ENCODE peak calls at places on chromosomes 12 and 14, in ten cellular contexts. A is A549, S is ovary, K is stomach, H is transverse colon, F is K562, Y is esophagus muscularis mucosa, B is suprapubic skin, Z is H1, W is SK-N-SH. C is an unnamed sample.

GRCh38 chr12:68623984-68624383 is 13.3 kb downstream of the RAP1B start:
- DNase-seq in A (no peak), S (no peak), K (no peak), H (no peak), F (no peak), Y (no peak), B (no peak), Z (no peak), W (no peak), C (no peak)

GRCh38 chr14:44448816-44449411 is 58.2 kb downstream of the FSCB start:
- DNase-seq in A (no peak), S (no peak), K (no peak), H (no peak), F (peak; percentile 45), Y (no peak), B (no peak), Z (no peak), W (no peak), C (no peak)

GRCh38 chr14:57502581-57503254 is 9.1 kb upstream of the CCDC198 start:
- DNase-seq in A (no peak), S (peak; percentile 58), K (no peak), H (no peak), F (no peak), Y (no peak), B (no peak), Z (no peak), W (no peak), C (no peak)

GRCh38 chr12:8697120-8697475 is 693 bp upstream of the RIMKLB start:
- DNase-seq in A (no peak), S (no peak), K (no peak), H (no peak), F (no peak), Y (no peak), B (no peak), Z (no peak), W (no peak), C (no peak)

GRCh38 chr14:54783660-54784015 is 119.0 kb downstream of the GCH1 start:
- DNase-seq in A (no peak), S (no peak), K (no peak), H (no peak), F (no peak), Y (no peak), B (no peak), Z (no peak), W (no peak), C (no peak)

GRCh38 chr12:87848248-87848868 is 180.8 kb downstream of the C12orf50 start:
- DNase-seq in A (peak; percentile 21), S (no peak), K (no peak), H (no peak), F (peak; percentile 20), Y (no peak), B (no peak), Z (no peak), W (peak; percentile 31), C (no peak)

GRCh38 chr12:4274396-4274959 is 916 bp downstream of the CCND2 start:
- DNase-seq in A (no peak), S (no peak), K (no peak), H (no peak), F (no peak), Y (no peak), B (no peak), Z (peak; percentile 62), W (no peak), C (no peak)

GRCh38 chr14:59739794-59740193 is 130.8 kb downstream of the RTN1 start:
- DNase-seq in A (no peak), S (no peak), K (no peak), H (no peak), F (no peak), Y (peak; percentile 90), B (no peak), Z (no peak), W (no peak), C (peak; percentile 24)

GRCh38 chr14:91261986-91262549 is 17.6 kb upstream of the GPR68 start:
- DNase-seq in A (no peak), S (no peak), K (no peak), H (no peak), F (no peak), Y (no peak), B (no peak), Z (no peak), W (no peak), C (no peak)

GRCh38 chr12:96510306-96510764 is 21.0 kb downstream of the CFAP54 start:
- DNase-seq in A (no peak), S (no peak), K (no peak), H (no peak), F (no peak), Y (peak; percentile 89), B (no peak), Z (no peak), W (no peak), C (no peak)

GRCh38 chr12:50579757-50580267 is 75.0 kb downstream of the DIP2B start:
- DNase-seq in A (peak; percentile 25), S (no peak), K (no peak), H (no peak), F (no peak), Y (no peak), B (no peak), Z (no peak), W (no peak), C (no peak)

GRCh38 chr14:37545174-37545573 is 49.9 kb downstream of the FOXA1 start:
- DNase-seq in A (no peak), S (no peak), K (no peak), H (no peak), F (no peak), Y (no peak), B (no peak), Z (no peak), W (no peak), C (no peak)

GRCh38 chr12:31742891-31743290 is 14.1 kb upstream of the AMN1 start:
- DNase-seq in A (no peak), S (no peak), K (no peak), H (no peak), F (no peak), Y (no peak), B (no peak), Z (no peak), W (no peak), C (no peak)

GRCh38 chr12:109555431-109556315 is 17.6 kb downstream of the MMAB start:
- DNase-seq in A (no peak), S (no peak), K (no peak), H (no peak), F (no peak), Y (no peak), B (no peak), Z (no peak), W (no peak), C (no peak)

GRCh38 chr12:50806176-50806575 is 36.5 kb upstream of the TMPRSS12 start:
- DNase-seq in A (no peak), S (no peak), K (no peak), H (no peak), F (no peak), Y (no peak), B (no peak), Z (no peak), W (no peak), C (no peak)

GRCh38 chr12:131434208-131435125 is 276.4 kb upstream of the SFSWAP start:
- DNase-seq in A (no peak), S (no peak), K (peak; percentile 8), H (no peak), F (peak; percentile 56), Y (no peak), B (no peak), Z (no peak), W (no peak), C (no peak)
- TF ChIP-seq EP300 in A (no peak), S (no peak), K (no peak), H (no peak), F (peak; percentile 67), Y (no peak), B (no peak), Z (no peak), W (no peak), C (no peak)

DNA sequence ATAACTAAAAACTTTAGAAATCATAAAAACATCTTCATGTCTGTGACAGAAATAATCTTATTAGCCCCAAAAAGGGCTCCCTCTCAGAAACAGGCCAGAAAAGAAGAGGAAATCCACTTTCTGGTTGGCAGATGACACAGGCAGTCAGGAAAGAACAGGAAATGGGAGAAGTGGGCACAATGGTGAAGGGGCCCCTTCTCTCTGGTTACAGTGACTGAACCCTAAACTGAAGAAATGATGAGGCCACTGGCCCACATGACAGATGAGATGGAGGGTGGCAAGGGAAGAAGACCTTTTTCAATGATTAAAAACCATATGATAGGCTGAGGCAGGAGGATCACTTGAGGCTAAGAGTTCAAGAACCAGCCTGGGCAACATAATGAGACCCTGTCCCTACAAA is 21.1 kb downstream of the TCTN1 start:
- DNase-seq in A (no peak), S (no peak), K (no peak), H (no peak), F (no peak), Y (no peak), B (no peak), Z (no peak), W (no peak), C (no peak)
- H3K4me1 ChIP-seq in A (peaks cover 8% of the 10 kb centered on the region), S (no peaks in the 10 kb centered on the region), K (no peaks in the 10 kb centered on the region), H (no peaks in the 10 kb centered on the region), F (no peaks in the 10 kb centered on the region), Y (peaks cover 17% of the 10 kb centered on the region), B (no peaks in the 10 kb centered on the region), Z (no peaks in the 10 kb centered on the region), W (peaks cover 6% of the 10 kb centered on the region), C (peaks cover 16% of the 10 kb centered on the region)

GRCh38 chr12:52445876-52446275 is 6.1 kb downstream of the KRT6B start:
- DNase-seq in A (no peak), S (no peak), K (no peak), H (no peak), F (no peak), Y (peak; percentile 42), B (no peak), Z (no peak), W (no peak), C (no peak)

GRCh38 chr12:52443966-52444365 is 8.0 kb downstream of the KRT6B start:
- DNase-seq in A (no peak), S (no peak), K (no peak), H (no peak), F (no peak), Y (peak; percentile 64), B (no peak), Z (no peak), W (no peak), C (no peak)

GRCh38 chr12:52442600-52443061 is 8.5 kb upstream of the KRT75 start:
- DNase-seq in A (peak; percentile 51), S (no peak), K (no peak), H (no peak), F (no peak), Y (peak; percentile 86), B (peak; percentile 57), Z (peak; percentile 56), W (no peak), C (no peak)

GRCh38 chr12:52446346-52447045 is 5.5 kb downstream of the KRT6B start:
- DNase-seq in A (no peak), S (no peak), K (no peak), H (no peak), F (no peak), Y (no peak), B (no peak), Z (no peak), W (no peak), C (no peak)

GRCh38 chr12:52444647-52445595 is 7.0 kb downstream of the KRT6B start:
- DNase-seq in A (no peak), S (no peak), K (no peak), H (no peak), F (no peak), Y (peak; percentile 75), B (peak; percentile 62), Z (no peak), W (no peak), C (no peak)
- TF ChIP-seq EP300 in A (no peak), S (no peak), K (no peak), H (no peak), F (no peak), Y (no peak), B (no peak), Z (no peak), W (no peak), C (no peak)

GRCh38 chr12:108295631-108296030 is 43.5 kb downstream of the CMKLR1 start:
- DNase-seq in A (no peak), S (no peak), K (no peak), H (no peak), F (no peak), Y (no peak), B (no peak), Z (no peak), W (no peak), C (no peak)
- H3K4me1 ChIP-seq in A (no peaks in the 10 kb centered on the region), S (no peaks in the 10 kb centered on the region), K (no peaks in the 10 kb centered on the region), H (no peaks in the 10 kb centered on the region), F (no peaks in the 10 kb centered on the region), Y (peaks cover 9% of the 10 kb centered on the region), B (peaks cover 12% of the 10 kb centered on the region), Z (no peaks in the 10 kb centered on the region), W (no peaks in the 10 kb centered on the region), C (no peaks in the 10 kb centered on the region)